ENCODE peak calls at places on chromosome 5, in eight cellular contexts. One of them, this sample, is unnamed.

GRCh38 chr5:45533692-45534091 is 162.5 kb downstream of the HCN1 start:
- DNase-seq in GM23248: no peak
- DNase-seq in hepatocyte: no peak
- DNase-seq in OCI-LY7: no peak
- DNase-seq in HCT116: no peak
- DNase-seq in SK-N-SH: no peak
- DNase-seq in GM23338: no peak
- DNase-seq in MM.1S: no peak
- DNase-seq in this sample: no peak

GRCh38 chr5:58294598-58295298 is 165.1 kb downstream of the PLK2 start:
- DNase-seq in GM23248: peak; percentile 66
- DNase-seq in hepatocyte: no peak
- DNase-seq in OCI-LY7: no peak
- DNase-seq in HCT116: no peak
- DNase-seq in SK-N-SH: no peak
- DNase-seq in GM23338: no peak
- DNase-seq in MM.1S: no peak
- DNase-seq in this sample: peak; percentile 57

GRCh38 chr5:135155616-135156214 is 121.7 kb upstream of the PITX1 start:
- DNase-seq in GM23248: no peak
- DNase-seq in hepatocyte: no peak
- DNase-seq in OCI-LY7: no peak
- DNase-seq in HCT116: no peak
- DNase-seq in SK-N-SH: no peak
- DNase-seq in GM23338: no peak
- DNase-seq in MM.1S: no peak
- DNase-seq in this sample: no peak

GRCh38 chr5:94276751-94277150 is 341.7 kb downstream of the KIAA0825 start:
- DNase-seq in GM23248: peak; percentile 71
- DNase-seq in hepatocyte: no peak
- DNase-seq in OCI-LY7: no peak
- DNase-seq in HCT116: no peak
- DNase-seq in SK-N-SH: no peak
- DNase-seq in GM23338: no peak
- DNase-seq in MM.1S: no peak
- DNase-seq in this sample: no peak

GRCh38 chr5:157903117-157903450 is 44.1 kb upstream of the CLINT1 start:
- DNase-seq in GM23248: peak; percentile 21
- DNase-seq in hepatocyte: no peak
- DNase-seq in OCI-LY7: no peak
- DNase-seq in HCT116: no peak
- DNase-seq in SK-N-SH: no peak
- DNase-seq in GM23338: no peak
- DNase-seq in MM.1S: no peak
- DNase-seq in this sample: no peak

GRCh38 chr5:135392256-135392655 is 6.8 kb downstream of the MACROH2A1 start:
- DNase-seq in GM23248: peak; percentile 91
- DNase-seq in hepatocyte: no peak
- DNase-seq in OCI-LY7: no peak
- DNase-seq in HCT116: no peak
- DNase-seq in SK-N-SH: no peak
- DNase-seq in GM23338: no peak
- DNase-seq in MM.1S: no peak
- DNase-seq in this sample: no peak

GRCh38 chr5:66002415-66002814 is 76.0 kb downstream of the ERBIN start:
- DNase-seq in GM23248: no peak
- DNase-seq in hepatocyte: no peak
- DNase-seq in OCI-LY7: no peak
- DNase-seq in HCT116: no peak
- DNase-seq in SK-N-SH: no peak
- DNase-seq in GM23338: no peak
- DNase-seq in MM.1S: peak; percentile 50
- DNase-seq in this sample: no peak

GRCh38 chr5:97071101-97071500 is 71.3 kb downstream of the LIX1 start:
- DNase-seq in GM23248: peak; percentile 78
- DNase-seq in hepatocyte: no peak
- DNase-seq in OCI-LY7: no peak
- DNase-seq in HCT116: no peak
- DNase-seq in SK-N-SH: no peak
- DNase-seq in GM23338: no peak
- DNase-seq in MM.1S: no peak
- DNase-seq in this sample: peak; percentile 70

GRCh38 chr5:175842506-175842905 is 28.9 kb upstream of the CPLX2 start:
- DNase-seq in GM23248: no peak
- DNase-seq in hepatocyte: no peak
- DNase-seq in OCI-LY7: no peak
- DNase-seq in HCT116: no peak
- DNase-seq in SK-N-SH: no peak
- DNase-seq in GM23338: no peak
- DNase-seq in MM.1S: no peak
- DNase-seq in this sample: no peak

GRCh38 chr5:175842947-175843793 is 28.2 kb upstream of the CPLX2 start:
- DNase-seq in GM23248: peak; percentile 84
- DNase-seq in hepatocyte: peak; percentile 73
- DNase-seq in OCI-LY7: no peak
- DNase-seq in HCT116: no peak
- DNase-seq in SK-N-SH: peak; percentile 76
- DNase-seq in GM23338: no peak
- DNase-seq in MM.1S: no peak
- DNase-seq in this sample: peak; percentile 73

GRCh38 chr5:175844174-175844573 is 27.2 kb upstream of the CPLX2 start:
- DNase-seq in GM23248: no peak
- DNase-seq in hepatocyte: no peak
- DNase-seq in OCI-LY7: no peak
- DNase-seq in HCT116: no peak
- DNase-seq in SK-N-SH: no peak
- DNase-seq in GM23338: no peak
- DNase-seq in MM.1S: no peak
- DNase-seq in this sample: no peak

GRCh38 chr5:175836741-175837729 is 34.3 kb upstream of the CPLX2 start:
- DNase-seq in GM23248: no peak
- DNase-seq in hepatocyte: no peak
- DNase-seq in OCI-LY7: no peak
- DNase-seq in HCT116: no peak
- DNase-seq in SK-N-SH: peak; percentile 58
- DNase-seq in GM23338: peak; percentile 27
- DNase-seq in MM.1S: no peak
- DNase-seq in this sample: no peak

DNA sequence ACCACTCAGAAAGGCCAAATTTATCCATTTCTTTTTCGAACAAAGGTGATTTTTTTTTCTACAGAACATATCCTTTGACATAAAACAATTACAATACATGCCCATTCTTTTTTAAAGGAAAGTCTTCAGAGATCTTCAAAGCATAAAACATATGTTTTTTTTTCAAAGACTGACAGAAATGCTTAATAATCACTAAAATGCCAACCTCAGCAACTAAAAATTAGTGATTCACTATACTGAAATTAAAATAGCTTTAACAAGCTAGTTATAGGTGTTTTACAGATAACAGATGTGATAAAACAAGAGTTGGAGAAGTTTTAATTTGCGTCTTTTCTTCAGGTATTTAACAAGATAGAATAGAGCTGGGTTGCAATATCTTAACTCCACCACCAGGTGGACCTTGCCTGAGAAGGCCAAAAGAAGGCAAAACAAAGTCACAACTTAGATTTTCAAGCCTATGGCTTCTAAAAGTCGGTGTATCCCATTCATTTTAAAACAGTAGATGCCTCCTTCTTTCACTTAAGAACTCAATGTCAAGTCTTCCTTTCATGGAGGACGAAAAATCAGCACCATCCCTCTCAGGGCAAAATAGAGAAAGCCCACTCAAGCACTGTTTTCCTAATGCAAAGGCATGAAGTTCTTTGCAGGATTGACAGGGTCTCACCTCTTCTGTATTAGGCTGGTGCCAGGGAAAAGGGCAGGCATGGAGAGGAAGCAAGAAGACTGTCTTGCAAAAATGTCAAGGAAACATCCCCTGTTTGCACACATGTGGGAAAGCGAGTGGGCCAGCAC is 31.1 kb upstream of the CPLX2 start:
- DNase-seq in GM23248: peak; percentile 46
- DNase-seq in hepatocyte: no peak
- DNase-seq in OCI-LY7: peak; percentile 24
- DNase-seq in HCT116: no peak
- DNase-seq in SK-N-SH: no peak
- DNase-seq in GM23338: peak; percentile 79
- DNase-seq in MM.1S: no peak
- DNase-seq in this sample: peak; percentile 34
- TF ChIP-seq EZH2phosphoT487 in GM23248: no peak
- TF ChIP-seq EZH2phosphoT487 in hepatocyte: no peak
- TF ChIP-seq EZH2phosphoT487 in OCI-LY7: no peak
- TF ChIP-seq EZH2phosphoT487 in HCT116: no peak
- TF ChIP-seq EZH2phosphoT487 in SK-N-SH: no peak
- TF ChIP-seq EZH2phosphoT487 in GM23338: no peak
- TF ChIP-seq EZH2phosphoT487 in MM.1S: no peak
- TF ChIP-seq EZH2phosphoT487 in this sample: no peak

GRCh38 chr5:14443665-14444064 is 137.9 kb upstream of the OTULINL start:
- DNase-seq in GM23248: peak; percentile 64
- DNase-seq in hepatocyte: no peak
- DNase-seq in OCI-LY7: no peak
- DNase-seq in HCT116: no peak
- DNase-seq in SK-N-SH: no peak
- DNase-seq in GM23338: no peak
- DNase-seq in MM.1S: no peak
- DNase-seq in this sample: peak; percentile 31

GRCh38 chr5:14447958-14448881 is 133.4 kb upstream of the OTULINL start:
- DNase-seq in GM23248: peak; percentile 64
- DNase-seq in hepatocyte: no peak
- DNase-seq in OCI-LY7: no peak
- DNase-seq in HCT116: no peak
- DNase-seq in SK-N-SH: peak; percentile 65
- DNase-seq in GM23338: no peak
- DNase-seq in MM.1S: no peak
- DNase-seq in this sample: no peak

GRCh38 chr5:14444161-14444560 is 137.4 kb upstream of the OTULINL start:
- DNase-seq in GM23248: peak; percentile 36
- DNase-seq in hepatocyte: no peak
- DNase-seq in OCI-LY7: no peak
- DNase-seq in HCT116: no peak
- DNase-seq in SK-N-SH: no peak
- DNase-seq in GM23338: no peak
- DNase-seq in MM.1S: no peak
- DNase-seq in this sample: no peak

GRCh38 chr5:14444988-14445387 is 136.6 kb upstream of the OTULINL start:
- DNase-seq in GM23248: peak; percentile 77
- DNase-seq in hepatocyte: no peak
- DNase-seq in OCI-LY7: no peak
- DNase-seq in HCT116: no peak
- DNase-seq in SK-N-SH: no peak
- DNase-seq in GM23338: no peak
- DNase-seq in MM.1S: no peak
- DNase-seq in this sample: peak; percentile 84

DNA sequence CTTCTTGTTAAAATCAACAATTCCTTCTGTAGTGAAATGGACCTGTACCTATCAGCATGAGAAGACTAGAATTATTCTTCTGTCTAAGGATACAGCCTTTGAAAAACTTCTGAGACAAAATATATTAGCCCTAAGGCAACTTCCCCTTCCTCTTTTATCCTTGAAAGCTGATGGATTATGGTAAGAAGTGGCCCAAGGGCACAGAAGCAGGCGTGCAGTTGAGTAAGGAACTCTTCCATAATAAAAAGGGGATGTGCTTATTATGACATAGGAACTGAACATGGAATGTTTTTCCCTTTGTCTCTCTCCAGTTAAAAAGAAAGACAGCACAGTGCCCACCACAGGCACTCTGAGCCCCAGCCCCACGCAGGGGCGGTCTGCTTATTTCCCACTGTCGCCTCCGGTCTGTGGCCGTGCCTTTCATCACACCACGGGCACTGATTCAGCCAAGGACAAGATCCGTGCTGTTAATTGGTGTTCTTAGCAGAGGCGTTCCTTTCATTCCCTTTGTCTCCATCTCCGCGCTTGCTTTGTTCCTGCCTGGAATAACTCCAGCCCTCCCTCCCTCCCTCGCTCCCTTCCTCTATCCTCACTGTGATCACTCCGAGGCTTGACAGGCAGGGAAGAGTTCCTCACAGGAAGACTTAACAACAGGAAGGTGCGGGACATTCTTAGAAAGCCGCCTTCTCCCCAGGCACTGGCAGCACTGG is 135.9 kb upstream of the OTULINL start:
- DNase-seq in GM23248: peak; percentile 74
- DNase-seq in hepatocyte: no peak
- DNase-seq in OCI-LY7: no peak
- DNase-seq in HCT116: no peak
- DNase-seq in SK-N-SH: peak; percentile 51
- DNase-seq in GM23338: peak; percentile 91
- DNase-seq in MM.1S: no peak
- DNase-seq in this sample: no peak
- H3K79me2 ChIP-seq in GM23248: peaks cover 79% of the 10 kb centered on the region
- H3K79me2 ChIP-seq in hepatocyte: peaks cover 35% of the 10 kb centered on the region
- H3K79me2 ChIP-seq in OCI-LY7: no peaks in the 10 kb centered on the region
- H3K79me2 ChIP-seq in HCT116: no peaks in the 10 kb centered on the region
- H3K79me2 ChIP-seq in SK-N-SH: peaks cover 92% of the 10 kb centered on the region
- H3K79me2 ChIP-seq in GM23338: peaks cover 7% of the 10 kb centered on the region
- H3K79me2 ChIP-seq in MM.1S: no peaks in the 10 kb centered on the region
- H3K79me2 ChIP-seq in this sample: peaks cover 78% of the 10 kb centered on the region

GRCh38 chr5:37247036-37247435 is 2.1 kb downstream of the CPLANE1 start:
- DNase-seq in GM23248: no peak
- DNase-seq in hepatocyte: no peak
- DNase-seq in OCI-LY7: no peak
- DNase-seq in HCT116: no peak
- DNase-seq in SK-N-SH: no peak
- DNase-seq in GM23338: no peak
- DNase-seq in MM.1S: no peak
- DNase-seq in this sample: no peak

GRCh38 chr5:37248387-37248969 is 698 bp downstream of the CPLANE1 start:
- DNase-seq in GM23248: peak; percentile 56
- DNase-seq in hepatocyte: peak; percentile 9
- DNase-seq in OCI-LY7: no peak
- DNase-seq in HCT116: no peak
- DNase-seq in SK-N-SH: peak; percentile 29
- DNase-seq in GM23338: peak; percentile 32
- DNase-seq in MM.1S: no peak
- DNase-seq in this sample: no peak

GRCh38 chr5:37249820-37250175 is 622 bp upstream of the CPLANE1 start:
- DNase-seq in GM23248: no peak
- DNase-seq in hepatocyte: no peak
- DNase-seq in OCI-LY7: no peak
- DNase-seq in HCT116: no peak
- DNase-seq in SK-N-SH: no peak
- DNase-seq in GM23338: no peak
- DNase-seq in MM.1S: no peak
- DNase-seq in this sample: no peak

GRCh38 chr5:37248970-37249819 is at the start of gene CPLANE1:
- DNase-seq in GM23248: peak; percentile 86
- DNase-seq in hepatocyte: peak; percentile 92
- DNase-seq in OCI-LY7: no peak
- DNase-seq in HCT116: no peak
- DNase-seq in SK-N-SH: peak; percentile 94
- DNase-seq in GM23338: peak; percentile 90
- DNase-seq in MM.1S: peak; percentile 63
- DNase-seq in this sample: peak; percentile 74

DNA sequence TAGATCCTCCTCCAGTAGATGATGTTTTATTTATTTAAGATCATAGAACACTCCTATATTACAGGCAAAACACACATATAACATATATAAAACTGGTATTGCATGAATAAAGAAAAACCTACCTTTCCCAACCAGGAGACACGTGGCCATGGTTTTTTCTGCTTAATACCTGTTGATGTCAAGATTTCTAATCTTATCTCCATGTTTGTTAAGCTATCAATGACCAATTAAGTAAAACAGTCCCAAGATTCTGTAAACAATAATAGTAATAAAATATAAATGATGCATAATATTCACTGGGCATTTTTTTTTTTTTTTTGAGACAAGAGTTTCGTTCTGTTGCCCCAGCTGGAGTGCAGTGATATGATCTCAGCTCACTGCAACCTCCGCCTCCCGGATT is 1.7 kb downstream of the CPLANE1 start:
- DNase-seq in GM23248: no peak
- DNase-seq in hepatocyte: no peak
- DNase-seq in OCI-LY7: no peak
- DNase-seq in HCT116: no peak
- DNase-seq in SK-N-SH: no peak
- DNase-seq in GM23338: no peak
- DNase-seq in MM.1S: no peak
- DNase-seq in this sample: no peak
- H3K9me2 ChIP-seq in GM23248: no peaks in the 10 kb centered on the region
- H3K9me2 ChIP-seq in hepatocyte: no peaks in the 10 kb centered on the region
- H3K9me2 ChIP-seq in OCI-LY7: no peaks in the 10 kb centered on the region
- H3K9me2 ChIP-seq in HCT116: no peaks in the 10 kb centered on the region
- H3K9me2 ChIP-seq in SK-N-SH: no peaks in the 10 kb centered on the region
- H3K9me2 ChIP-seq in GM23338: no peaks in the 10 kb centered on the region
- H3K9me2 ChIP-seq in MM.1S: no peaks in the 10 kb centered on the region
- H3K9me2 ChIP-seq in this sample: no peaks in the 10 kb centered on the region

GRCh38 chr5:149182241-149182640 is 40.9 kb downstream of the ABLIM3 start:
- DNase-seq in GM23248: no peak
- DNase-seq in hepatocyte: no peak
- DNase-seq in OCI-LY7: no peak
- DNase-seq in HCT116: no peak
- DNase-seq in SK-N-SH: no peak
- DNase-seq in GM23338: no peak
- DNase-seq in MM.1S: no peak
- DNase-seq in this sample: no peak
- TF ChIP-seq EZH2phosphoT487 in GM23248: no peak
- TF ChIP-seq EZH2phosphoT487 in hepatocyte: no peak
- TF ChIP-seq EZH2phosphoT487 in OCI-LY7: no peak
- TF ChIP-seq EZH2phosphoT487 in HCT116: no peak
- TF ChIP-seq EZH2phosphoT487 in SK-N-SH: no peak
- TF ChIP-seq EZH2phosphoT487 in GM23338: no peak
- TF ChIP-seq EZH2phosphoT487 in MM.1S: no peak
- TF ChIP-seq EZH2phosphoT487 in this sample: no peak

This sample was measured in PC-3.